ENCODE peak calls at places on chromosomes 7 and 10, in nine cellular contexts. J, I, G, D, N, Q, L, V and B are unnamed samples.

GRCh38 chr10:43809211-43809930 is 160.7 kb upstream of the ZNF32 start:
- DNase-seq in I (no peak), V (no peak), D (peak), J (peak), L (no peak), Q (peak), G (peak), N (no peak), B (peak)

GRCh38 chr7:6533893-6534804 is 17.1 kb downstream of the GRID2IP start:
- DNase-seq in J (no peak), Q (no peak), L (no peak), G (no peak), D (no peak), I (no peak), V (no peak), N (no peak), B (no peak)

GRCh38 chr7:153628825-153629224 is 423.4 kb upstream of the DPP6 start:
- DNase-seq in N (no peak), G (no peak), L (no peak), V (no peak), J (no peak), I (no peak), D (no peak), Q (no peak), B (no peak)

GRCh38 chr10:44010873-44011602 is 362.4 kb upstream of the ZNF32 start:
- DNase-seq in V (no peak), Q (no peak), G (no peak), N (no peak), D (no peak), L (no peak), J (no peak), I (peak), B (no peak)

GRCh38 chr7:354597-355470 is 64.9 kb downstream of the FOXL3 start:
- DNase-seq in J (no peak), V (no peak), L (no peak), Q (no peak), D (no peak), G (no peak), N (no peak), I (no peak), B (no peak)

GRCh38 chr7:26449175-26450165 is 157.8 kb downstream of the SNX10 start:
- DNase-seq in G (peak), N (no peak), Q (peak), V (no peak), D (peak), L (no peak), J (peak), I (peak), B (peak)

GRCh38 chr7:92641921-92642511 is 51.8 kb upstream of the FAM133B start:
- DNase-seq in D (peak), G (peak), I (peak), L (no peak), V (no peak), J (peak), N (no peak), Q (peak), B (peak)

GRCh38 chr7:97094531-97094930 is 23.0 kb upstream of the SDHAF3 start:
- DNase-seq in J (no peak), N (no peak), L (no peak), I (no peak), G (no peak), V (no peak), D (no peak), Q (no peak), B (no peak)

GRCh38 chr10:35423505-35424306 is 87.4 kb downstream of the CCNY start:
- DNase-seq in G (no peak), Q (peak), V (no peak), I (peak), N (no peak), J (no peak), D (peak), L (no peak), B (peak)

GRCh38 chr10:116198636-116199035 is 74.4 kb downstream of the GFRA1 start:
- DNase-seq in Q (no peak), V (no peak), I (no peak), G (no peak), D (no peak), L (no peak), J (no peak), N (no peak), B (no peak)

GRCh38 chr10:100124097-100124496 is 42.4 kb upstream of the CPN1 start:
- DNase-seq in L (no peak), G (no peak), Q (no peak), I (no peak), J (no peak), D (no peak), N (no peak), V (no peak), B (no peak)

GRCh38 chr7:19107392-19108147 is 9.9 kb downstream of the TWIST1 start:
- DNase-seq in N (no peak), I (peak), D (peak), V (no peak), Q (peak), G (peak), L (no peak), J (peak), B (no peak)

GRCh38 chr7:134203186-134203889 is 76.2 kb downstream of the LRGUK start:
- DNase-seq in Q (no peak), V (no peak), I (no peak), J (no peak), G (no peak), D (no peak), L (no peak), N (no peak), B (no peak)

GRCh38 chr10:75858357-75858756 is 426.9 kb downstream of the LRMDA start:
- DNase-seq in N (no peak), J (no peak), I (no peak), Q (no peak), D (no peak), V (no peak), G (no peak), L (no peak), B (no peak)

GRCh38 chr10:130422366-130423324 is 286.5 kb downstream of the GLRX3 start:
- DNase-seq in V (peak), N (no peak), D (no peak), Q (no peak), L (no peak), I (no peak), J (no peak), G (no peak), B (no peak)

GRCh38 chr7:139060838-139061237 is 25.0 kb upstream of the ZC3HAV1L start:
- DNase-seq in Q (peak), G (no peak), J (no peak), D (peak), L (no peak), N (no peak), I (no peak), V (no peak), B (no peak)

GRCh38 chr7:72538147-72538546 is 126.0 kb upstream of the CALN1 start:
- DNase-seq in Q (no peak), N (no peak), L (no peak), I (no peak), V (no peak), J (no peak), G (no peak), D (no peak), B (no peak)

GRCh38 chr7:7817748-7818147 is 99.3 kb upstream of the RPA3 start:
- DNase-seq in D (no peak), Q (no peak), V (no peak), L (no peak), N (no peak), I (no peak), J (no peak), G (no peak), B (no peak)

GRCh38 chr10:130169136-130169888 is 33.1 kb downstream of the GLRX3 start:
- DNase-seq in Q (peak), J (peak), I (no peak), D (no peak), L (no peak), G (peak), N (no peak), V (no peak), B (peak)

GRCh38 chr7:154914580-154915380 is 88.1 kb downstream of the PAXIP1 start:
- DNase-seq in N (no peak), L (no peak), Q (no peak), J (no peak), V (no peak), I (no peak), D (no peak), G (no peak), B (no peak)

GRCh38 chr10:104631946-104632345 is 9.1 kb upstream of the SORCS3 start:
- DNase-seq in Q (no peak), L (no peak), G (no peak), D (no peak), J (no peak), V (no peak), I (no peak), N (no peak), B (no peak)

GRCh38 chr10:125769175-125769574 is 6.4 kb downstream of the MMP21 start:
- DNase-seq in G (no peak), I (no peak), J (no peak), D (no peak), V (no peak), Q (no peak), L (no peak), N (no peak), B (no peak)

GRCh38 chr10:103479135-103479534 is at the start of gene CALHM3:
- DNase-seq in I (no peak), G (no peak), D (no peak), N (no peak), L (peak), V (no peak), J (no peak), Q (no peak), B (no peak)

GRCh38 chr10:45419673-45420020 is 45.6 kb downstream of the ALOX5 start:
- DNase-seq in G (peak), Q (no peak), L (no peak), J (no peak), N (no peak), D (no peak), V (no peak), I (no peak), B (no peak)

GRCh38 chr10:114026189-114027040 is 17.3 kb upstream of the ADRB1 start:
- DNase-seq in V (no peak), G (peak), L (no peak), J (peak), D (peak), N (no peak), Q (peak), I (peak), B (peak)

GRCh38 chr10:72310636-72311035 is 36.9 kb downstream of the DDIT4 start:
- DNase-seq in L (no peak), G (no peak), V (no peak), D (no peak), N (no peak), J (no peak), I (no peak), Q (no peak), B (no peak)

GRCh38 chr7:92781117-92781720 is 55.2 kb downstream of the CDK6 start:
- DNase-seq in Q (peak), L (no peak), V (no peak), G (peak), D (peak), N (no peak), J (peak), I (no peak), B (no peak)

GRCh38 chr10:103578782-103579382 is 85.4 kb downstream of the NEURL1 start:
- DNase-seq in I (no peak), V (no peak), N (no peak), D (no peak), G (no peak), L (peak), J (no peak), Q (no peak), B (no peak)

GRCh38 chr10:79018591-79019011 is 50.2 kb upstream of the ZMIZ1 start:
- DNase-seq in Q (peak), I (peak), J (peak), G (peak), D (no peak), L (no peak), V (no peak), N (peak), B (no peak)

GRCh38 chr10:78255796-78256638 is 222.4 kb downstream of the RPS24 start:
- DNase-seq in V (peak), L (peak), I (peak), G (peak), Q (peak), D (peak), J (peak), N (no peak), B (peak)

GRCh38 chr7:20444041-20444440 is 113.3 kb downstream of the ITGB8 start:
- DNase-seq in Q (peak), D (no peak), J (peak), L (no peak), N (no peak), I (no peak), V (no peak), G (no peak), B (peak)

GRCh38 chr7:37656913-37657530 is 26.5 kb upstream of the GPR141 start:
- DNase-seq in J (no peak), V (no peak), N (no peak), G (no peak), D (no peak), I (no peak), Q (no peak), L (no peak), B (no peak)

GRCh38 chr7:54944179-54944578 is 74.6 kb upstream of the EGFR start:
- DNase-seq in J (peak), G (peak), I (peak), Q (peak), L (no peak), N (peak), V (peak), D (no peak), B (peak)

GRCh38 chr7:131619336-131620305 is 63.2 kb upstream of the PODXL start:
- DNase-seq in D (no peak), G (no peak), Q (no peak), V (no peak), I (peak), J (no peak), N (no peak), L (no peak), B (peak)

GRCh38 chr10:116947838-116948529 is 57.0 kb downstream of the SHTN1 start:
- DNase-seq in J (peak), D (peak), I (peak), N (no peak), V (no peak), G (peak), L (no peak), Q (peak), B (no peak)

DNA sequence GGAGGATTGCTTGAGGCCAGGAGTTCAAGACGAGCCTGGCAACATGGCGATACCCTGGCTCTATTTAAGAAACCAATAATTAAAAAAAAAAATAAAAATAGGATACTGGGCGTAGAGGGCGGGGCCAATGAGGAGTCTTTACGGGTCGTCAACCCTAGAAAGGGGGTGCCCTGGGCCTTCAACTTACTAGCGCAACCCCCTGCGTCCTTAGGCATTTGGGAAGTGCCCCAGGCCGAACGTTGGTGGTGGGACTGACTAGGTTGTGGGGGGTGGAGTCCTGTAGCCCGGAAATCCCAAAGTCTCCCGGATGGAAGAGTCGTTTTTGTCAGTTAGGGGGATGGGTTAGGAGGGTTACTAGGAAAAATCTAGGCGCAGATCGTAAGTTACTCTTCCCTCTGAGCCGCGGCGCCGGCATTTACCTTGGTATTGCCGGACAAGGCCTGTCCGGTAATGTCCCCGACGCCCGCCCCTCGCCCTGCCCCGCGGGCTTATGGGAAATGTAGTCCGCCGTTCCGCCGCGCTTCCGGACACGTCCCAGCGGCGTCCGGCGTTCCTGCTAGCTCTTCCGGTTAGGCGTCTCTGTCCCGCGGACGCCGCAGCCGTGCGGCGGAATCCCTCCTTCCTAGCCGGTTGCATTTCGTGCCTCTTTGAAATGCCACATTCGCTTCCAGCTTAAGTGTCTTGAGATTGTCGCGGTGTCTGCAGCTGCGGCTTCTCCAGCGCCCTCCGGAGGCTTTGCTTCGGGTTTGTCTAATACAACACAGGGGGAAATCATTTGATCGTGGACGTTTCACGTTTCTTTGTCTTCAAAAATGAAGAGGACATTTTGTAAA is 1.3 kb upstream of the ACBD5 start:
- DNase-seq in V (peak), G (peak), I (peak), D (peak), N (peak), L (peak), J (peak), Q (peak), B (peak)
- TF ChIP-seq CTCF in V (no peak), G (peak), I (peak), D (no peak), N (no peak), L (no peak), J (peak), Q (peak), B (peak)

DNA sequence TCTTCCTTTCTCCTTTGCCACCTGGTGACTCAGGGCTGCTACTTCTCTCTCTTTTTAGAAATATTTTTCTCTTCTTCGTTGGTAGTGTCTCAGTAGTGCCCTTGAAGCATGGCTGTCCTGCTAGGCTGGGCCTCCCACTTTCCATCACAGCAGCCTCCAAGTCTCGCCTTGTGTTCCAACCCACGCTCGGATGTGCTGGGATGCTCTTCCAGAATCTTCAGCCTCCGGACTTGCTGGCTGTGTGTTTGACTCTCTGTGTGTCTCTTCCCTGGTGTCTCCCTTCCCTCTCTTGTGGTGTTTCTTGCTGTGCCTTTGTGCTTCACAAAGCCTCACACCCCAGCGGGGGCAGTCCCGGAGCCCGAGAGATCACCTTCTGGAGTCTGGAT is 100.5 kb downstream of the INPP5A start:
- DNase-seq in D (no peak), N (no peak), I (no peak), V (no peak), L (no peak), Q (no peak), G (no peak), J (no peak), B (no peak)
- TF ChIP-seq CTCF in D (no peak), N (no peak), I (no peak), V (no peak), L (no peak), Q (no peak), G (no peak), J (no peak), B (no peak)

GRCh38 chr7:14123923-14124322 is 134.5 kb upstream of the ETV1 start:
- DNase-seq in L (no peak), N (no peak), V (no peak), G (no peak), Q (no peak), D (no peak), I (no peak), J (no peak), B (no peak)

GRCh38 chr7:14125998-14126397 is 136.5 kb upstream of the ETV1 start:
- DNase-seq in J (no peak), D (no peak), I (no peak), N (no peak), V (no peak), G (no peak), Q (peak), L (no peak), B (no peak)
- TF ChIP-seq CTCF in J (no peak), D (no peak), I (no peak), N (no peak), V (no peak), G (no peak), Q (no peak), L (no peak), B (no peak)

GRCh38 chr7:150378853-150379589 is at the start of gene ZNF775:
- DNase-seq in V (peak), D (peak), I (peak), J (peak), N (peak), L (peak), Q (peak), G (peak), B (peak)

GRCh38 chr7:150376560-150376959 is 2.6 kb upstream of the ZNF775 start:
- DNase-seq in N (no peak), Q (no peak), G (no peak), V (no peak), L (no peak), J (no peak), D (no peak), I (no peak), B (no peak)

GRCh38 chr7:150379590-150380379 is 655 bp downstream of the ZNF775 start:
- DNase-seq in V (no peak), J (no peak), G (peak), N (no peak), Q (no peak), I (no peak), L (no peak), D (no peak), B (no peak)

GRCh38 chr7:150377116-150377979 is 1.8 kb upstream of the ZNF775 start:
- DNase-seq in J (no peak), N (no peak), L (no peak), V (no peak), G (no peak), Q (no peak), D (no peak), I (no peak), B (no peak)

GRCh38 chr7:150378115-150378852 is 846 bp upstream of the ZNF775 start:
- DNase-seq in V (peak), N (peak), I (no peak), G (peak), L (peak), J (peak), Q (peak), D (peak), B (no peak)
- TF ChIP-seq CTCF in V (no peak), N (no peak), I (no peak), G (peak), L (no peak), J (peak), Q (peak), D (peak), B (peak)